ENCODE peak calls at places on chromosome 13, in five cellular contexts. D is BJ, Z is upper lobe of left lung, P is dorsolateral prefrontal cortex, I is kidney. E is an unnamed sample.

GRCh38 chr13:27001705-27002104 is 169.9 kb downstream of the USP12 start:
- DNase-seq in D (no peak), Z (no peak), P (no peak), I (no peak), E (no peak)

GRCh38 chr13:107864543-107865460 is 350.5 kb downstream of the LIG4 start:
- DNase-seq in D (no peak), Z (no peak), P (no peak), I (no peak), E (peak)

GRCh38 chr13:113187263-113187669 is 21.2 kb downstream of the PCID2 start:
- DNase-seq in D (peak), Z (peak), P (peak), I (peak), E (no peak)

GRCh38 chr13:60467098-60467497 is 70.1 kb downstream of the TDRD3 start:
- DNase-seq in D (no peak), Z (no peak), P (no peak), I (no peak), E (no peak)

GRCh38 chr13:102642475-102642874 is 45.7 kb downstream of the TPP2 start:
- DNase-seq in D (no peak), Z (peak), P (peak), I (peak), E (no peak)

GRCh38 chr13:81670048-81670447 is 1329.1 kb upstream of the SPRY2 start:
- DNase-seq in D (no peak), Z (no peak), P (no peak), I (no peak), E (no peak)

GRCh38 chr13:103539721-103540120 is 473.5 kb upstream of the SLC10A2 start:
- DNase-seq in D (no peak), Z (no peak), P (no peak), I (no peak), E (no peak)

GRCh38 chr13:32515246-32515645 is 23.3 kb downstream of the N4BP2L2 start:
- DNase-seq in D (no peak), Z (no peak), P (no peak), I (no peak), E (no peak)

GRCh38 chr13:104017317-104017716 is 951.1 kb upstream of the SLC10A2 start:
- DNase-seq in D (no peak), Z (no peak), P (no peak), I (no peak), E (no peak)

GRCh38 chr13:23644527-23644926 is 74.3 kb downstream of the TNFRSF19 start:
- DNase-seq in D (no peak), Z (no peak), P (no peak), I (no peak), E (no peak)

GRCh38 chr13:25689539-25689938 is 317.8 kb downstream of the ATP8A2 start:
- DNase-seq in D (no peak), Z (no peak), P (no peak), I (no peak), E (no peak)

GRCh38 chr13:27619093-27619705 is 1.1 kb downstream of the LNX2 start:
- DNase-seq in D (no peak), Z (no peak), P (no peak), I (no peak), E (no peak)

DNA sequence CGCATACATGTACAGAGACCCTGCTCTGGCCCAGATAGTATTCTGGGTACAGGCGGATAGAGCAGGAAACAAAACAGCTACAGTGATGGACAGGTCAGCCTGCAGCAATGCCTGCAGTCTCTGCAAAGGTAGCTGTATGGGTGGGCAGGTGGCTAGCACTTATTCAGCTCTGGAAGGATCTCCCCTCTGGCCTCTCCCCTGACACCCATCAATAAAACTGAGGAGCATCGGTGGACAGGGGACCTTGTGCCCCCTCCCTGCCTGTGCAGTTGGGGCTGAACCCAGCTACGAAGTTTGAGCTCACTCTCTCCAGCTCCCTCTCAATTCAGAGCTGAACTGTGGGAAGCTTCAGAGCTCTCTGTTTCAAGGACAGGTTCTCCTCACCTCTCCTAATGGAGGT is 1.6 kb downstream of the ALOX5AP start:
- DNase-seq in D (no peak), Z (no peak), P (no peak), I (no peak), E (no peak)
- H3K4me3 ChIP-seq in D (no peak), Z (peak), P (peak), I (no peak), E (no peak)

DNA sequence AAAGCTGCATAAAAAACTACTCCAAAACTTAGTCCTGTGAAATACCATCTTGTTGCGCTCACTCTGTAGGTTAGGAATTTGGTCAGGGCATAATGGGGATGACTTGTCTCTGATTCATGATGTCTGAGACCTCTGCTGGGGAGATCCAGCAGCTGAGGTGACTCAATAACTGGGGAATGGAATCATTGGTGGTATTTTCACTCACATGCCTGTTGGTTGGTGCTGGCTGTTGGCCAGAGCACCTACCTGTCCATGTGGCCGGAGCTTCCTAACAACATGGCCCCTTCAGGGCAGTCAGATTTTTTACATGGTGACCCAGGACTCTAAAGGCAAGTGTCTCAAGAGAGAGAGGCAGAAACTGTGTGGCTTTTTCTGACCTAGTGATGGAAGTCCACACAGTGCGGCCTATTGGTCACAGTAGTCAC is 7.4 kb upstream of the ESD start:
- DNase-seq in D (peak), Z (no peak), P (no peak), I (no peak), E (no peak)
- TF ChIP-seq CTCF in D (no peak), Z (no peak), P (no peak), I (no peak), E (no peak)

GRCh38 chr13:76418404-76418803 is 467.8 kb downstream of the KCTD12 start:
- DNase-seq in D (no peak), Z (no peak), P (no peak), I (no peak), E (no peak)
- H3K4me3 ChIP-seq in D (no peak), Z (no peak), P (no peak), I (no peak), E (no peak)

GRCh38 chr13:84844473-84844872 is 954.7 kb downstream of the SLITRK6 start:
- DNase-seq in D (no peak), Z (no peak), P (no peak), I (no peak), E (no peak)
- TF ChIP-seq CTCF in D (no peak), Z (no peak), P (peak), I (no peak), E (no peak)

GRCh38 chr13:49219647-49220034 is 497 bp upstream of the MLNR start:
- DNase-seq in D (no peak), Z (no peak), P (no peak), I (no peak), E (no peak)
- H3K4me3 ChIP-seq in D (no peak), Z (peak), P (peak), I (peak), E (no peak)

GRCh38 chr13:71979616-71980015 is 112.6 kb upstream of the DACH1 start:
- DNase-seq in D (no peak), Z (no peak), P (no peak), I (no peak), E (peak)
- TF ChIP-seq CTCF in D (no peak), Z (no peak), P (no peak), I (peak), E (peak)

DNA sequence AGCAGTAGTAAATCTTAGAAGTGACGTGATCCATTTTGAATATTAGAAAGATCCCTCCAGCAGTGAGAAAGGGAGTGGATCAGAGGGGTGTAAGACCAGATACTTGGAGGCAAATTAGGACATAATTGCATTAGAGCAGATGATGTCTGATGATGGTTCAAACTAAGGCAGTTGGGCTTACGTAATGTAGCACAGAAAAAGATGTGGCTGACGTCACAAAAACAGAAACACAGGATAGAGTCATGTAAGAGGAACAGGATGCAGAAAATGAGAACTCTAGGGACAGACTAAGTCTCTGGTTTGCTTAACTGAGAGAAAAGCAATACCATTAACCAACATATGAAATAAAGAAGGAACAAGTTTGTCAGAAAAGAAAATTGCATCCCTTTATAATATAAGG is 392.5 kb upstream of the DACH1 start:
- DNase-seq in D (no peak), Z (no peak), P (no peak), I (no peak), E (no peak)
- H3K4me3 ChIP-seq in D (no peak), Z (no peak), P (no peak), I (no peak), E (no peak)